ENCODE peak calls at places on chromosomes 7 and 10, in five cellular contexts. J is GM23338, K is HepG2, Z is HCT116, F is GM12878. L is an unnamed sample.

GRCh38 chr10:128178319-128178937 is 52.2 kb upstream of the MKI67 start:
- DNase-seq in J (peak; percentile 83), K (peak; percentile 33), Z (peak; percentile 41), F (no peak), L (no peak)

GRCh38 chr7:77935652-77936348 is 137.2 kb downstream of the PHTF2 start:
- DNase-seq in J (no peak), K (no peak), Z (no peak), F (no peak), L (no peak)

GRCh38 chr10:69146756-69147155 is 22.8 kb downstream of the VPS26A start:
- DNase-seq in J (no peak), K (no peak), Z (no peak), F (no peak), L (no peak)

GRCh38 chr7:484365-485101 is 35.1 kb downstream of the PDGFA start:
- DNase-seq in J (peak; percentile 57), K (peak; percentile 60), Z (no peak), F (no peak), L (no peak)

GRCh38 chr10:35574924-35575352 is 30.2 kb upstream of the GJD4 start:
- DNase-seq in J (peak; percentile 61), K (no peak), Z (no peak), F (no peak), L (no peak)

GRCh38 chr10:33617381-33617780 is 282.9 kb upstream of the NRP1 start:
- DNase-seq in J (no peak), K (no peak), Z (no peak), F (no peak), L (no peak)

GRCh38 chr7:27640914-27641570 is 21.6 kb downstream of the HIBADH start:
- DNase-seq in J (no peak), K (peak; percentile 44), Z (no peak), F (no peak), L (no peak)

GRCh38 chr7:44094365-44094764 is 9.8 kb upstream of the AEBP1 start:
- DNase-seq in J (no peak), K (no peak), Z (no peak), F (no peak), L (no peak)

GRCh38 chr10:33901166-33901565 is 566.7 kb upstream of the NRP1 start:
- DNase-seq in J (no peak), K (no peak), Z (no peak), F (no peak), L (no peak)

GRCh38 chr10:113617086-113617485 is 46.8 kb downstream of the NRAP start:
- DNase-seq in J (peak; percentile 69), K (no peak), Z (no peak), F (no peak), L (no peak)

GRCh38 chr10:62106929-62107519 is 161.6 kb downstream of the RTKN2 start:
- DNase-seq in J (no peak), K (no peak), Z (no peak), F (no peak), L (no peak)

GRCh38 chr10:131946880-131947279 is 34.8 kb downstream of the BNIP3 start:
- DNase-seq in J (no peak), K (no peak), Z (no peak), F (no peak), L (no peak)

GRCh38 chr7:73909051-73909941 is 48.3 kb downstream of the TMEM270 start:
- DNase-seq in J (no peak), K (no peak), Z (no peak), F (no peak), L (no peak)

GRCh38 chr7:44257618-44258422 is 57.0 kb downstream of the YKT6 start:
- DNase-seq in J (no peak), K (peak; percentile 67), Z (no peak), F (peak; percentile 89), L (peak; percentile 20)

GRCh38 chr10:15254808-15255655 is 86.5 kb upstream of the NMT2 start:
- DNase-seq in J (peak; percentile 52), K (no peak), Z (no peak), F (no peak), L (no peak)

GRCh38 chr7:31782411-31782991 is 95.5 kb downstream of the PPP1R17 start:
- DNase-seq in J (peak; percentile 85), K (peak; percentile 47), Z (peak; percentile 35), F (peak; percentile 20), L (peak; percentile 38)

GRCh38 chr10:30075487-30075886 is 16.1 kb upstream of the JCAD start:
- DNase-seq in J (no peak), K (no peak), Z (no peak), F (no peak), L (no peak)

GRCh38 chr10:48505394-48506112 is 99.3 kb downstream of the ARHGAP22 start:
- DNase-seq in J (peak; percentile 73), K (no peak), Z (no peak), F (no peak), L (no peak)

GRCh38 chr7:151206914-151207313 is 3.4 kb downstream of the H2BK1 start:
- DNase-seq in J (no peak), K (no peak), Z (no peak), F (no peak), L (no peak)

GRCh38 chr7:11934766-11935165 is 102.8 kb upstream of the THSD7A start:
- DNase-seq in J (no peak), K (no peak), Z (no peak), F (no peak), L (no peak)

GRCh38 chr7:49773082-49773938 is at the start of gene VWC2:
- DNase-seq in J (peak; percentile 63), K (no peak), Z (no peak), F (no peak), L (no peak)

GRCh38 chr7:70698219-70698832 is 433.6 kb upstream of the GALNT17 start:
- DNase-seq in J (peak; percentile 72), K (peak; percentile 38), Z (no peak), F (no peak), L (peak; percentile 33)

GRCh38 chr7:128364166-128364565 is 2.7 kb upstream of the PRRT4 start:
- DNase-seq in J (no peak), K (no peak), Z (no peak), F (no peak), L (no peak)

GRCh38 chr10:58764087-58764747 is 251.5 kb downstream of the BICC1 start:
- DNase-seq in J (no peak), K (no peak), Z (no peak), F (no peak), L (no peak)

GRCh38 chr10:23345861-23346260 is 1.3 kb upstream of the C10orf67 start:
- DNase-seq in J (no peak), K (peak; percentile 94), Z (no peak), F (no peak), L (no peak)

GRCh38 chr7:24411226-24411625 is 127.2 kb downstream of the NPY start:
- DNase-seq in J (no peak), K (no peak), Z (no peak), F (no peak), L (no peak)

GRCh38 chr10:46329690-46330016 is 42.9 kb downstream of the ANTXRL start:
- DNase-seq in J (peak; percentile 20), K (no peak), Z (no peak), F (no peak), L (no peak)

GRCh38 chr10:11783558-11783865 is 39.6 kb upstream of the PROSER2 start:
- DNase-seq in J (no peak), K (no peak), Z (no peak), F (no peak), L (no peak)

GRCh38 chr7:124155400-124156022 is 122.6 kb upstream of the TMEM229A start:
- DNase-seq in J (peak; percentile 58), K (peak; percentile 6), Z (peak; percentile 15), F (no peak), L (no peak)

GRCh38 chr10:93894516-93895378 is 969 bp downstream of the SLC35G1 start:
- DNase-seq in J (no peak), K (no peak), Z (no peak), F (no peak), L (no peak)

GRCh38 chr7:159015081-159015893 is 129.4 kb downstream of the VIPR2 start:
- DNase-seq in J (peak; percentile 23), K (no peak), Z (no peak), F (no peak), L (no peak)

GRCh38 chr10:94192974-94193373 is 169.8 kb downstream of the NOC3L start:
- DNase-seq in J (no peak), K (no peak), Z (no peak), F (no peak), L (no peak)

GRCh38 chr7:151877911-151878835 is 1.3 kb upstream of the PRKAG2 start:
- DNase-seq in J (no peak), K (no peak), Z (no peak), F (no peak), L (no peak)

GRCh38 chr10:51766423-51767145 is 67.2 kb upstream of the CSTF2T start:
- DNase-seq in J (peak; percentile 39), K (no peak), Z (no peak), F (no peak), L (no peak)

GRCh38 chr10:51760864-51761263 is 61.5 kb upstream of the CSTF2T start:
- DNase-seq in J (no peak), K (no peak), Z (no peak), F (no peak), L (no peak)

GRCh38 chr10:51763746-51764145 is 64.4 kb upstream of the CSTF2T start:
- DNase-seq in J (no peak), K (no peak), Z (no peak), F (no peak), L (no peak)

GRCh38 chr10:51768886-51769285 is 69.5 kb upstream of the CSTF2T start:
- DNase-seq in J (no peak), K (no peak), Z (no peak), F (no peak), L (no peak)

GRCh38 chr10:51765284-51765971 is 66.0 kb upstream of the CSTF2T start:
- DNase-seq in J (no peak), K (no peak), Z (no peak), F (no peak), L (no peak)
- TF ChIP-seq POLR2AphosphoS5 in J (no peak), K (no peak), Z (no peak), F (no peak), L (no peak)

DNA sequence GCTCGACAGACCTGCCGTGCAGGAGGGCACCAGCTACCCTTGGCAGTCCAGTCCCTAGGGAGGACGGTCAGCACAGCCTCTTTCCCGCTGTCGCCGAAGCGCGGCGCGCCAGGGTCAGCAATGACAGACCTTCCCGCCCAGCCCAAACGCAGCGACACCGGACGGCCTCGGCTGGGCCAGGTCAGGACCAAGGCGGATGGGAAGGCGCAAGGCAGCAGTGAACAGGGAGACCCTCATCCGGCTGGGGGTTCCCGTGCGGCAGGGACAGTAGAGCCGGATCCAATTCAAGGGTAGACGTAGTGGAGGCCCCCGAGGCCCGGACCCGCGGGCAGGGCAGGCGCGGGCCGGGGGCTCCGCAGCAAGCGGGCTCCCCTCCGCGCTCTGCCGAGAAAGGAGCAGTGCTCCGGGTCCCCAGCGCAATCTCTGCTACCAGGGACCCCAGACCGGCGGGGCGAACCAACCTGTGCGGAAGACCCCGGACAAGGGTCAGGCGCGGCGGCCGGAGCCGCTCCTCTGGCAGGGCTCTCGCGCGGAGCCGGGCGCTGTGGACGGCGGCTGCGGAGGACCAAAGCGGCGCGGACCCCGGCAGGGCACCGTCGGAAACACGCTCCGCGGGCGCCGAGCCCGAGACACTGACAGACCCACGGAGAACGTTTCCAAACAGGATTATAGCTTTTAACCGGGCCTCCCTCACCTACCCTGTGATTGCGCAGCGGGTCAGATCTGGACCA is at the start of gene SEC31B:
- DNase-seq in J (peak; percentile 76), K (peak; percentile 50), Z (no peak), F (no peak), L (no peak)
- TF ChIP-seq CTCF in J (peak; percentile 69), K (peak; percentile 89), Z (no peak), F (no peak), L (no peak)

GRCh38 chr10:64873959-64874358 is 1352.8 kb downstream of the REEP3 start:
- DNase-seq in J (no peak), K (no peak), Z (no peak), F (no peak), L (no peak)
- TF ChIP-seq REST in J (no peak), K (no peak), Z (no peak), F (no peak), L (no peak)

GRCh38 chr7:107196834-107197610 is 28.2 kb downstream of the HBP1 start:
- DNase-seq in J (no peak), K (no peak), Z (no peak), F (no peak), L (no peak)
- TF ChIP-seq POLR2AphosphoS5 in J (no peak), K (no peak), Z (no peak), F (no peak), L (no peak)